ENCODE peak calls at places on chromosomes 2 and 18, in six cellular contexts. One of them, this sample, is unnamed. For H3K9me3, the result is how much of the 10 kb centered on the place peaks cover.

GRCh38 chr2:121128741-121129659 is 156.0 kb downstream of the TFCP2L1 start:
- DNase-seq in uterus: no peak
- DNase-seq in stomach: peak
- DNase-seq in mammary epithelial cell: peak
- DNase-seq in tibial nerve: peak
- DNase-seq in spleen: no peak
- DNase-seq in this sample: peak

GRCh38 chr2:102238039-102238756 is 51.4 kb downstream of the IL1RL2 start:
- DNase-seq in spleen: no peak
- DNase-seq in mammary epithelial cell: no peak
- DNase-seq in uterus: no peak
- DNase-seq in stomach: no peak
- DNase-seq in tibial nerve: no peak
- DNase-seq in this sample: no peak

GRCh38 chr2:216015722-216016464 is 2.5 kb upstream of the MREG start:
- DNase-seq in stomach: no peak
- DNase-seq in uterus: no peak
- DNase-seq in mammary epithelial cell: no peak
- DNase-seq in tibial nerve: no peak
- DNase-seq in spleen: no peak
- DNase-seq in this sample: no peak

GRCh38 chr2:166765141-166765540 is 123.1 kb upstream of the XIRP2 start:
- DNase-seq in uterus: no peak
- DNase-seq in stomach: no peak
- DNase-seq in tibial nerve: no peak
- DNase-seq in mammary epithelial cell: peak
- DNase-seq in spleen: no peak
- DNase-seq in this sample: no peak

GRCh38 chr2:128285329-128285931 is 33.2 kb downstream of the HS6ST1 start:
- DNase-seq in tibial nerve: no peak
- DNase-seq in stomach: no peak
- DNase-seq in spleen: peak
- DNase-seq in mammary epithelial cell: no peak
- DNase-seq in uterus: no peak
- DNase-seq in this sample: no peak

GRCh38 chr18:27005589-27005988 is 140.1 kb upstream of the AQP4 start:
- DNase-seq in spleen: no peak
- DNase-seq in mammary epithelial cell: no peak
- DNase-seq in stomach: no peak
- DNase-seq in uterus: no peak
- DNase-seq in tibial nerve: no peak
- DNase-seq in this sample: peak

GRCh38 chr2:185738679-185739472 is at the start of gene FSIP2:
- DNase-seq in mammary epithelial cell: peak
- DNase-seq in tibial nerve: peak
- DNase-seq in uterus: peak
- DNase-seq in stomach: peak
- DNase-seq in spleen: peak
- DNase-seq in this sample: peak

GRCh38 chr18:23301971-23302370 is 151.1 kb upstream of the RIOK3 start:
- DNase-seq in stomach: no peak
- DNase-seq in uterus: no peak
- DNase-seq in mammary epithelial cell: no peak
- DNase-seq in spleen: no peak
- DNase-seq in tibial nerve: no peak
- DNase-seq in this sample: no peak

GRCh38 chr2:80256396-80257167 is 48.0 kb downstream of the LRRTM1 start:
- DNase-seq in spleen: no peak
- DNase-seq in stomach: no peak
- DNase-seq in tibial nerve: no peak
- DNase-seq in uterus: no peak
- DNase-seq in mammary epithelial cell: no peak
- DNase-seq in this sample: no peak

GRCh38 chr2:102950547-102950946 is 188.7 kb downstream of the TMEM182 start:
- DNase-seq in uterus: no peak
- DNase-seq in tibial nerve: no peak
- DNase-seq in spleen: no peak
- DNase-seq in mammary epithelial cell: no peak
- DNase-seq in stomach: no peak
- DNase-seq in this sample: no peak

GRCh38 chr2:202113571-202114142 is 40.6 kb downstream of the KIAA2012 start:
- DNase-seq in uterus: no peak
- DNase-seq in stomach: no peak
- DNase-seq in spleen: no peak
- DNase-seq in tibial nerve: no peak
- DNase-seq in mammary epithelial cell: peak
- DNase-seq in this sample: no peak

GRCh38 chr2:126894082-126894481 is 4.6 kb upstream of the TEX51 start:
- DNase-seq in tibial nerve: no peak
- DNase-seq in mammary epithelial cell: no peak
- DNase-seq in spleen: peak
- DNase-seq in uterus: no peak
- DNase-seq in stomach: no peak
- DNase-seq in this sample: no peak

GRCh38 chr2:78778756-78779510 is 246.6 kb upstream of the REG3G start:
- DNase-seq in tibial nerve: no peak
- DNase-seq in mammary epithelial cell: no peak
- DNase-seq in uterus: no peak
- DNase-seq in spleen: peak
- DNase-seq in stomach: no peak
- DNase-seq in this sample: no peak

GRCh38 chr18:27363918-27364317 is 178.8 kb upstream of the CHST9 start:
- DNase-seq in mammary epithelial cell: no peak
- DNase-seq in spleen: no peak
- DNase-seq in uterus: no peak
- DNase-seq in stomach: no peak
- DNase-seq in tibial nerve: no peak
- DNase-seq in this sample: no peak

GRCh38 chr2:146701183-146701582 is 1143.6 kb upstream of the ACVR2A start:
- DNase-seq in spleen: no peak
- DNase-seq in stomach: no peak
- DNase-seq in tibial nerve: no peak
- DNase-seq in mammary epithelial cell: peak
- DNase-seq in uterus: no peak
- DNase-seq in this sample: peak

GRCh38 chr2:189165656-189166380 is 13.7 kb downstream of the COL5A2 start:
- DNase-seq in tibial nerve: no peak
- DNase-seq in stomach: no peak
- DNase-seq in uterus: no peak
- DNase-seq in spleen: no peak
- DNase-seq in mammary epithelial cell: no peak
- DNase-seq in this sample: no peak

GRCh38 chr2:216695401-216695821 is at the start of gene IGFBP5:
- DNase-seq in spleen: no peak
- DNase-seq in stomach: peak
- DNase-seq in mammary epithelial cell: no peak
- DNase-seq in tibial nerve: peak
- DNase-seq in uterus: peak
- DNase-seq in this sample: no peak

GRCh38 chr2:167962436-167963226 is 284.8 kb downstream of the STK39 start:
- DNase-seq in stomach: no peak
- DNase-seq in mammary epithelial cell: no peak
- DNase-seq in tibial nerve: no peak
- DNase-seq in spleen: no peak
- DNase-seq in uterus: no peak
- DNase-seq in this sample: no peak

GRCh38 chr18:6917082-6917481 is 187.6 kb downstream of the ARHGAP28 start:
- DNase-seq in uterus: no peak
- DNase-seq in stomach: no peak
- DNase-seq in mammary epithelial cell: peak
- DNase-seq in tibial nerve: no peak
- DNase-seq in spleen: no peak
- DNase-seq in this sample: no peak

GRCh38 chr2:147610491-147611050 is 234.3 kb upstream of the ACVR2A start:
- DNase-seq in stomach: no peak
- DNase-seq in mammary epithelial cell: no peak
- DNase-seq in tibial nerve: no peak
- DNase-seq in uterus: no peak
- DNase-seq in spleen: no peak
- DNase-seq in this sample: no peak

GRCh38 chr2:229713371-229714079 is 830 bp downstream of the DNER start:
- DNase-seq in spleen: no peak
- DNase-seq in tibial nerve: no peak
- DNase-seq in stomach: peak
- DNase-seq in mammary epithelial cell: no peak
- DNase-seq in uterus: no peak
- DNase-seq in this sample: no peak

GRCh38 chr2:88765154-88765948 is 73.9 kb downstream of the RPIA start:
- DNase-seq in stomach: peak
- DNase-seq in tibial nerve: no peak
- DNase-seq in spleen: peak
- DNase-seq in mammary epithelial cell: peak
- DNase-seq in uterus: no peak
- DNase-seq in this sample: peak

GRCh38 chr2:202726070-202726469 is 91.3 kb downstream of the FAM117B start:
- DNase-seq in mammary epithelial cell: no peak
- DNase-seq in stomach: no peak
- DNase-seq in tibial nerve: no peak
- DNase-seq in uterus: no peak
- DNase-seq in spleen: no peak
- DNase-seq in this sample: no peak

GRCh38 chr2:211800001-211800400 is 738.6 kb downstream of the ERBB4 start:
- DNase-seq in stomach: no peak
- DNase-seq in spleen: no peak
- DNase-seq in mammary epithelial cell: no peak
- DNase-seq in tibial nerve: no peak
- DNase-seq in uterus: no peak
- DNase-seq in this sample: no peak

GRCh38 chr2:183348492-183348891 is 224.2 kb downstream of the NUP35 start:
- DNase-seq in stomach: no peak
- DNase-seq in spleen: no peak
- DNase-seq in mammary epithelial cell: no peak
- DNase-seq in tibial nerve: no peak
- DNase-seq in uterus: no peak
- DNase-seq in this sample: no peak
- H3K4me3 ChIP-seq in stomach: no peak
- H3K4me3 ChIP-seq in spleen: no peak
- H3K4me3 ChIP-seq in mammary epithelial cell: no peak
- H3K4me3 ChIP-seq in tibial nerve: no peak
- H3K4me3 ChIP-seq in uterus: no peak
- H3K4me3 ChIP-seq in this sample: no peak

DNA sequence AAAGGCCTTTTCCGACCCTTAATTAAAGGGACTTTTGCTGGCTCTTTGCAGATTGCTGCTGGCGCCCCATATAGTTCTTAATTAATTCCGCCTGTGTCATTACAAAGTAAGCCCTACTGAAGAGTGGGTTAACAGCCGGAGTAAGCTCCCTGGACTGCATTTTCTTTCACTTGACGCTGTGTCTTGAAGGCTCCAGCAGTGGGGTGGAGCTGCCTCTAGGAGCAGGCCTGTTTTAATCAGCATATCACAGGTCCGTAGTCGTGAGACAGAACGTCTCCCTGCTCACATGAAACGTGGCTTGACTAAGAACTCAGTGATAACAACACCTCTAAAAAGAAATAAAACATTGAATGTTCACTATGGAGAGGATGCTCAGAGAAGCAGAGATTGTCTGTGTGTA is 329.9 kb upstream of the RAB12 start:
- DNase-seq in stomach: no peak
- DNase-seq in spleen: no peak
- DNase-seq in tibial nerve: no peak
- DNase-seq in uterus: peak
- DNase-seq in mammary epithelial cell: no peak
- DNase-seq in this sample: no peak
- H3K9me3 ChIP-seq in stomach: under half
- H3K9me3 ChIP-seq in spleen: under half
- H3K9me3 ChIP-seq in tibial nerve: under half
- H3K9me3 ChIP-seq in uterus: under half
- H3K9me3 ChIP-seq in mammary epithelial cell: under half
- H3K9me3 ChIP-seq in this sample: under half

DNA sequence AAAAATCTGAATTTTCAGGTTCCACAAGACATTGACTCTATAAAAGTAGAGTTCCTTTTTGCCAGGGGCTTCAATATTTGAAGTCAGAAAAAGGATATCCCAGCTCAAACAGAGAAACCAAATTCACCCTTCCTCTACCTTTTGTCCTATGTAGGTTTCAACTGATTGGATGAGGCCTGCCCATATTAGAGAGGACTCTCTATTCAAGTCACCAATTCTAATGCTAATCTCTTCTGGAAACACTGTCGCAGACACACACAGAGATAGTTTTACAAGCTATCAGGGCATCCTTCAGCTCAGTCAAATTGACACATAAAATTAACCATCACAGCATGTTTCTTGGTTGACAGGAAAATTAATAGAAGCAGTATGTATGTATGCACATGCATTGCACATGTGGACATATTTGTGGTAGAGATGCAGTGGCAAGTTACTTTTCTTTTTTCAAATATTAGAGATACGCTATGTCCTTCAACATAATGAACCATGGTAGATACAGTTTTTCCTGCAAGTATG is 207.1 kb downstream of the RAD51AP2 start:
- DNase-seq in mammary epithelial cell: no peak
- DNase-seq in stomach: no peak
- DNase-seq in uterus: no peak
- DNase-seq in tibial nerve: no peak
- DNase-seq in spleen: no peak
- DNase-seq in this sample: no peak
- H3K4me3 ChIP-seq in mammary epithelial cell: no peak
- H3K4me3 ChIP-seq in stomach: no peak
- H3K4me3 ChIP-seq in uterus: no peak
- H3K4me3 ChIP-seq in tibial nerve: no peak
- H3K4me3 ChIP-seq in spleen: no peak
- H3K4me3 ChIP-seq in this sample: no peak

GRCh38 chr2:89829828-89830227 is 1138.4 kb downstream of the RPIA start:
- DNase-seq in uterus: no peak
- DNase-seq in spleen: no peak
- DNase-seq in tibial nerve: no peak
- DNase-seq in stomach: no peak
- DNase-seq in mammary epithelial cell: no peak
- DNase-seq in this sample: no peak

GRCh38 chr2:89821455-89821945 is 1130.0 kb downstream of the RPIA start:
- DNase-seq in uterus: no peak
- DNase-seq in spleen: no peak
- DNase-seq in stomach: no peak
- DNase-seq in mammary epithelial cell: no peak
- DNase-seq in tibial nerve: no peak
- DNase-seq in this sample: no peak

GRCh38 chr2:89823556-89823955 is 1132.1 kb downstream of the RPIA start:
- DNase-seq in tibial nerve: no peak
- DNase-seq in stomach: no peak
- DNase-seq in mammary epithelial cell: no peak
- DNase-seq in spleen: no peak
- DNase-seq in uterus: no peak
- DNase-seq in this sample: no peak

GRCh38 chr2:89820248-89820647 is 1128.8 kb downstream of the RPIA start:
- DNase-seq in uterus: no peak
- DNase-seq in tibial nerve: no peak
- DNase-seq in stomach: no peak
- DNase-seq in mammary epithelial cell: no peak
- DNase-seq in spleen: no peak
- DNase-seq in this sample: no peak

DNA sequence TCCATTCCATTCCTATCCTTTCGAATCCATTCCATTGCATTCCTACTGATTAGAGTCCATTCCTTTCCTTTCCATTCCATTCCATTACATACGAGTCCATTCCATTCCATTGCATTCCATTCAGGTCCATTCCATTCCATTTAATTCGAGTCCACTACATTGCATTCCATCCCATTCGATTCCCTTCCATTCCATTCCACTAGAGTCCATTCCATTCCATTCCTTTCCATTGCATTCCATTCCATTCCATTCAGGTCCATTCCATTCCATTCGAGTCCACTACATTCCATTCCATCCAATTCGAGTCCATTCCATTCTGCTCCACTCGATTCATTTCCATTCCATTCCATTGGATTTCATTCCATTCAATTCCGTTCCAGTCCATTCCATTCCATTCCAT is 1133.6 kb downstream of the RPIA start:
- DNase-seq in mammary epithelial cell: no peak
- DNase-seq in stomach: no peak
- DNase-seq in spleen: no peak
- DNase-seq in uterus: no peak
- DNase-seq in tibial nerve: no peak
- DNase-seq in this sample: no peak
- H3K9me3 ChIP-seq in mammary epithelial cell: under half
- H3K9me3 ChIP-seq in stomach: half or more
- H3K9me3 ChIP-seq in spleen: under half
- H3K9me3 ChIP-seq in uterus: under half
- H3K9me3 ChIP-seq in tibial nerve: half or more
- H3K9me3 ChIP-seq in this sample: under half